ENCODE peak calls at places on chromosomes 11 and 22, in six cellular contexts. L is suprapubic skin, D is Peyer's patch, W is lower lobe of right lung, P is cardiac muscle cell, B is neural progenitor cell. C is an unnamed sample.

GRCh38 chr22:28949788-28950187 is 66.4 kb downstream of the ZNRF3 start:
- DNase-seq in L (no peak), D (no peak), W (no peak), P (no peak), B (no peak), C (no peak)

GRCh38 chr22:33325232-33326004 is 267.2 kb upstream of the SYN3 start:
- DNase-seq in L (no peak), D (peak; percentile 33), W (no peak), P (peak; percentile 60), B (no peak), C (no peak)

GRCh38 chr11:101476186-101476585 is 107.6 kb downstream of the TRPC6 start:
- DNase-seq in L (no peak), D (no peak), W (no peak), P (no peak), B (no peak), C (no peak)

GRCh38 chr11:1491379-1491778 is 4.8 kb upstream of the MOB2 start:
- DNase-seq in L (no peak), D (no peak), W (no peak), P (no peak), B (no peak), C (no peak)

GRCh38 chr11:90593099-90593498 is 370.2 kb upstream of the CHORDC1 start:
- DNase-seq in L (no peak), D (no peak), W (no peak), P (no peak), B (no peak), C (no peak)

GRCh38 chr11:92130432-92130831 is 94.2 kb upstream of the FAT3 start:
- DNase-seq in L (no peak), D (no peak), W (no peak), P (no peak), B (no peak), C (no peak)

GRCh38 chr11:77407613-77408012 is 66.3 kb downstream of the PAK1 start:
- DNase-seq in L (no peak), D (no peak), W (no peak), P (peak; percentile 11), B (no peak), C (no peak)

GRCh38 chr11:117828641-117829368 is 4.3 kb upstream of the FXYD2 start:
- DNase-seq in L (peak; percentile 78), D (peak; percentile 41), W (peak; percentile 46), P (no peak), B (no peak), C (peak; percentile 92)

GRCh38 chr11:113628912-113629311 is 77.2 kb downstream of the TMPRSS5 start:
- DNase-seq in L (no peak), D (no peak), W (no peak), P (no peak), B (peak; percentile 76), C (no peak)

GRCh38 chr11:47449541-47449940 is 605 bp upstream of the RAPSN start:
- DNase-seq in L (no peak), D (no peak), W (no peak), P (no peak), B (no peak), C (no peak)

GRCh38 chr22:34638128-34638527 is 427.8 kb upstream of the ISX start:
- DNase-seq in L (no peak), D (no peak), W (no peak), P (no peak), B (no peak), C (no peak)

GRCh38 chr11:14924291-14924690 is 32.3 kb upstream of the CYP2R1 start:
- DNase-seq in L (no peak), D (no peak), W (no peak), P (no peak), B (no peak), C (no peak)

GRCh38 chr11:14529933-14530332 is 9.7 kb upstream of the PSMA1 start:
- DNase-seq in L (no peak), D (no peak), W (no peak), P (no peak), B (no peak), C (no peak)

GRCh38 chr22:31926086-31926485 is 18.2 kb upstream of the YWHAH start:
- DNase-seq in L (no peak), D (no peak), W (no peak), P (no peak), B (no peak), C (no peak)

GRCh38 chr11:36540998-36541397 is 26.8 kb upstream of the RAG1 start:
- DNase-seq in L (no peak), D (no peak), W (no peak), P (peak; percentile 9), B (peak; percentile 61), C (no peak)

GRCh38 chr11:898540-899190 is 11.9 kb downstream of the CHID1 start:
- DNase-seq in L (no peak), D (no peak), W (no peak), P (peak; percentile 41), B (peak; percentile 62), C (no peak)

GRCh38 chr11:1854949-1855885 is 2.3 kb downstream of the LSP1 start:
- DNase-seq in L (no peak), D (peak; percentile 41), W (no peak), P (no peak), B (no peak), C (no peak)

GRCh38 chr22:18068381-18068988 is 9.3 kb upstream of the PEX26 start:
- DNase-seq in L (no peak), D (no peak), W (no peak), P (peak; percentile 61), B (no peak), C (no peak)

GRCh38 chr22:18070041-18070440 is 7.7 kb upstream of the PEX26 start:
- DNase-seq in L (no peak), D (no peak), W (no peak), P (no peak), B (no peak), C (no peak)

GRCh38 chr22:18068991-18069390 is 8.8 kb upstream of the PEX26 start:
- DNase-seq in L (no peak), D (no peak), W (no peak), P (no peak), B (no peak), C (no peak)

GRCh38 chr22:18071968-18072310 is 5.9 kb upstream of the PEX26 start:
- DNase-seq in L (no peak), D (no peak), W (no peak), P (no peak), B (no peak), C (no peak)

GRCh38 chr22:18070556-18071306 is 7.1 kb upstream of the PEX26 start:
- DNase-seq in L (no peak), D (no peak), W (no peak), P (no peak), B (no peak), C (no peak)
- TF ChIP-seq CTCF in L (no peak), D (peak; percentile 30), W (no peak), P (peak; percentile 24), B (peak; percentile 49), C (no peak)

GRCh38 chr11:12770435-12770834 is 96.2 kb downstream of the TEAD1 start:
- DNase-seq in L (no peak), D (no peak), W (no peak), P (no peak), B (no peak), C (no peak)
- H3K27ac ChIP-seq in L (no peak overlapping the region), D (no peak overlapping the region), W (no peak overlapping the region), P (peak overlapping the region; percentile 51), B (no peak overlapping the region), C (no peak overlapping the region)

GRCh38 chr22:19490628-19491230 is 11.0 kb downstream of the CDC45 start:
- DNase-seq in L (no peak), D (no peak), W (no peak), P (no peak), B (no peak), C (no peak)
- H3K4me3 ChIP-seq in L (no peak overlapping the region), D (no peak overlapping the region), W (no peak overlapping the region), P (no peak overlapping the region), B (no peak overlapping the region), C (no peak overlapping the region)

GRCh38 chr11:6607190-6607635 is 3.6 kb downstream of the ILK start:
- DNase-seq in L (no peak), D (no peak), W (no peak), P (no peak), B (no peak), C (no peak)

GRCh38 chr11:6606471-6607189 is 3.1 kb downstream of the ILK start:
- DNase-seq in L (peak; percentile 94), D (peak; percentile 83), W (peak; percentile 91), P (peak; percentile 96), B (peak; percentile 95), C (peak; percentile 49)

GRCh38 chr11:6603287-6604080 is at the start of the genes ILK and RRP8:
- DNase-seq in L (peak; percentile 95), D (peak; percentile 90), W (peak; percentile 95), P (peak; percentile 96), B (peak; percentile 96), C (peak; percentile 92)

GRCh38 chr11:6602096-6602940 is 1.1 kb downstream of the RRP8 start:
- DNase-seq in L (no peak), D (no peak), W (no peak), P (no peak), B (peak; percentile 16), C (no peak)

GRCh38 chr11:6604081-6604626 is 580 bp downstream of the ILK start:
- DNase-seq in L (no peak), D (peak; percentile 66), W (no peak), P (peak; percentile 82), B (peak; percentile 67), C (peak; percentile 65)
- TF ChIP-seq CTCF in L (no peak), D (no peak), W (peak; percentile 19), P (peak; percentile 25), B (no peak), C (peak; percentile 37)

DNA sequence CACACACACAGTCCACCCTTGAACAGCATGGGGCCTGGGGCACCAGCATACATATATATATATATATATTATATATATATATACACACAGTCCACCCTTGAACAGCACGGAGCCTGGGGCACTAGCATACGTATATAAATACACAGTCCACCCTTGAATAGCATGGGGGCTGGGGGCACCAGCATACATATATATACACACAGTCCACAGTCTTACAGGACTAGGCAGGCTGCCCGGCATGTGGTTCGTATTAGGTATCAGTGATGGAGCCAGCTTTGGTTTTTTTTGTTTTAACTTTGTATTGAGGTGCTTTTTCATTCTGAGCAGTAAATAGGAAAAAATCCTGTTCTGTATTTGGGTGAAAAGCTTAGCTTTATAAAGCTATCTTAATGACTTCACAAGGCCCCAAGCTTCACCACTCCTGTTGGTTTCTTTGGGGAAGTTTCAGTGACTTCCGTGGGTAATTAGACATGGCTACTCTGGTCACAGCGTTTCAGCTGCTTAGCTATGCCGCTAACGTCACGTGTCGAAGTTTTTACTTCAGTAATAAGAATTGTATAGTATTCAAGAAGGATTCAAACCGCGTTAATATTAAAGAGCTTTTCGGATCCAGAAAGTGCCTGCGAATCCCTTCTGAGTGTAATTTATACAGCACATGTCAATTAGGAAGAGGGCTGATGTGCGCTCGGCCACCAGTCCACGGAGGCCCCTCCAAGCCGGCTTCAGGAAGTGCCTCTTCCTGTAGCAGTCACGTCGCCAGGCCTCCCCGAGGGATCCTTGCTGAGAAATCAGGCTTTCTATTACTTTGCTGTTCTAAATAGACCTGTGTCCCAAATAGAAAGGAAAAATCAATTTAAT is 179.7 kb downstream of the TBC1D22A start:
- DNase-seq in L (peak; percentile 52), D (no peak), W (no peak), P (no peak), B (no peak), C (no peak)
- H3K27ac ChIP-seq in L (peak overlapping the region; percentile 39), D (peak overlapping the region; percentile 26), W (peak overlapping the region; percentile 85), P (no peak overlapping the region), B (no peak overlapping the region), C (no peak overlapping the region)